ENCODE peak calls at places on chromosome 16, in seven cellular contexts. F, D, B, H, V, U and E are unnamed samples.

GRCh38 chr16:12559714-12560113 is 244.0 kb downstream of the CPPED1 start:
- DNase-seq in U (peak; percentile 77), V (no peak), B (no peak), D (no peak), H (peak; percentile 17), F (no peak), E (no peak)

GRCh38 chr16:762595-763268 is 2.2 kb downstream of the MSLN start:
- DNase-seq in F (no peak), H (no peak), V (no peak), U (no peak), D (no peak), B (no peak), E (no peak)

GRCh38 chr16:14509675-14510132 is 120.4 kb downstream of the PARN start:
- DNase-seq in V (no peak), F (no peak), B (peak; percentile 55), U (peak; percentile 57), D (no peak), H (no peak), E (no peak)

GRCh38 chr16:1940273-1941161 is 2.5 kb downstream of the MSRB1 start:
- DNase-seq in V (no peak), D (no peak), H (no peak), B (no peak), U (peak; percentile 78), F (no peak), E (no peak)

GRCh38 chr16:75247249-75247648 is 4.2 kb downstream of the BCAR1 start:
- DNase-seq in D (no peak), H (no peak), U (no peak), B (no peak), F (no peak), V (no peak), E (peak; percentile 44)

GRCh38 chr16:73909529-73910035 is 387.0 kb upstream of the PSMD7 start:
- DNase-seq in V (no peak), D (no peak), U (peak; percentile 71), H (no peak), F (no peak), B (no peak), E (no peak)

GRCh38 chr16:48383204-48383876 is 1.9 kb downstream of the SIAH1 start:
- DNase-seq in D (no peak), F (no peak), V (no peak), H (peak; percentile 48), U (no peak), B (no peak), E (no peak)

GRCh38 chr16:56237451-56237930 is 46.2 kb downstream of the GNAO1 start:
- DNase-seq in V (no peak), F (no peak), U (no peak), B (no peak), H (no peak), D (no peak), E (no peak)

GRCh38 chr16:610513-611381 is 20.0 kb upstream of the WFIKKN1 start:
- DNase-seq in U (peak; percentile 78), F (peak; percentile 86), V (no peak), D (no peak), B (peak; percentile 77), H (no peak), E (no peak)

GRCh38 chr16:67114793-67115192 is 5.1 kb downstream of the PHAF1 start:
- DNase-seq in H (peak; percentile 72), U (no peak), D (no peak), V (no peak), B (no peak), F (no peak), E (peak; percentile 50)

GRCh38 chr16:12061336-12062055 is 85.0 kb downstream of the SNX29 start:
- DNase-seq in U (peak; percentile 70), H (peak; percentile 36), V (no peak), B (no peak), D (no peak), F (no peak), E (peak; percentile 39)

GRCh38 chr16:84042879-84043485 is 387 bp upstream of the SLC38A8 start:
- DNase-seq in D (no peak), U (no peak), F (peak; percentile 61), B (peak; percentile 42), V (no peak), H (no peak), E (no peak)

GRCh38 chr16:89123831-89124100 is 30.1 kb downstream of the ACSF3 start:
- DNase-seq in D (no peak), F (no peak), V (no peak), B (no peak), U (no peak), H (no peak), E (no peak)

GRCh38 chr16:56874800-56875199 is 9.8 kb downstream of the SLC12A3 start:
- DNase-seq in V (no peak), B (peak; percentile 89), D (no peak), U (peak; percentile 99), H (peak; percentile 11), F (no peak), E (peak; percentile 5)

GRCh38 chr16:58511933-58512815 is 3.1 kb upstream of the SETD6 start:
- DNase-seq in V (peak; percentile 62), F (peak; percentile 91), B (peak; percentile 86), D (no peak), U (peak; percentile 85), H (peak; percentile 55), E (peak; percentile 69)

GRCh38 chr16:57949013-57949412 is 21.9 kb downstream of the CNGB1 start:
- DNase-seq in F (no peak), V (no peak), H (no peak), D (no peak), U (no peak), B (peak; percentile 48), E (no peak)

GRCh38 chr16:8694795-8695194 is 20.4 kb downstream of the ABAT start:
- DNase-seq in H (no peak), D (no peak), U (no peak), F (no peak), B (no peak), V (no peak), E (no peak)

GRCh38 chr16:48244863-48245195 is 729 bp downstream of the LONP2 start:
- DNase-seq in H (no peak), F (no peak), U (no peak), B (no peak), V (no peak), D (no peak), E (no peak)

GRCh38 chr16:72962347-72962746 is 85.6 kb downstream of the ZFHX3 start:
- DNase-seq in D (no peak), V (no peak), U (no peak), F (no peak), H (no peak), B (no peak), E (no peak)

GRCh38 chr16:73319747-73320146 is 271.8 kb upstream of the ZFHX3 start:
- DNase-seq in U (no peak), H (no peak), D (peak; percentile 23), F (no peak), B (peak; percentile 23), V (no peak), E (no peak)

GRCh38 chr16:20380782-20381181 is 23.8 kb downstream of the PDILT start:
- DNase-seq in U (no peak), D (no peak), V (no peak), F (no peak), H (no peak), B (no peak), E (no peak)

GRCh38 chr16:17836868-17837602 is 366.3 kb upstream of the XYLT1 start:
- DNase-seq in U (peak; percentile 77), B (peak; percentile 98), H (peak; percentile 98), F (peak; percentile 88), D (peak; percentile 54), V (peak; percentile 67), E (no peak)

GRCh38 chr16:25988882-25989281 is 297.1 kb downstream of the HS3ST4 start:
- DNase-seq in V (no peak), B (no peak), D (no peak), H (no peak), U (no peak), F (no peak), E (no peak)

GRCh38 chr16:48117217-48118105 is 38.3 kb downstream of the ABCC12 start:
- DNase-seq in H (no peak), V (peak; percentile 71), D (peak; percentile 84), U (peak; percentile 47), F (peak; percentile 89), B (peak; percentile 90), E (peak; percentile 58)

DNA sequence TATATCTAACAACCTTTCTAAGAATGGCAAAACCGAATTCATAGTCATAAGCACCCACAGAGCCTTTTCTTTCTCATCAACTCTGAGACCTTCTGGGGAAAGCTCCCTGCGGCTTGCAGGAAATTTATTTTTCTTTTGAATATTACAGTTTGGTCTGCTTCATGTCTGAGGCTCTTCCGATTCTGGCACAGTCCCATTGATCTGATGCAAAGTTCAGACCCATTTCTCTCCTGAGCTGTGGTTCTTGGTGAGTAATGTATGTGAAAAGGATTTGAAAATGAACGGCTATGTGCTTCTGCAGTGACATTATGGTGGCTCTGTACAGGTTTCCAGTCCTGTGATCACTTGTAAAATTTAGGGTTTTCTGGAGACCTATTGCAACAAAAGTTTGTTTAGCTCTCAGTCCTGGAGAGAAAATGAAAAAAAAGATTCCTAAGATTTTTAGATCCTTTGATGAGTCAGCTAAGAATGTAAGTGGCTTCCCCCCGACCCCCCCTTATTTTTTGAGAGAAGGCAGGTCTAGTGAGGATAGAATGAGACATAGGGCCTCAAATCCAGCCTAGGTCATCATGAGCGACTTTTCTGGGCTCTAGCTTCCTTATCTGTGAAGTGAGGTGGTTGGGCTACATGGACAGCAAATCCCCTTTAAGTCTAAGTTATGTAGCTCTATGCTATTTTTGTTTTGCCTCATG is 4.6 kb downstream of the GAN start:
- DNase-seq in U (peak; percentile 18), F (no peak), V (no peak), B (peak; percentile 65), D (no peak), H (peak; percentile 77), E (peak; percentile 60)
- H2AK5ac ChIP-seq in U (no peak overlapping the region), F (no peak overlapping the region), V (no peak overlapping the region), B (no peak overlapping the region), D (no peak overlapping the region), H (no peak overlapping the region), E (no peak overlapping the region)

GRCh38 chr16:85916141-85916890 is 17.4 kb downstream of the IRF8 start:
- DNase-seq in F (no peak), H (no peak), V (no peak), D (no peak), B (no peak), U (peak; percentile 99), E (no peak)
- H2AK5ac ChIP-seq in F (no peak overlapping the region), H (no peak overlapping the region), V (peak overlapping the region; percentile 46), D (no peak overlapping the region), B (no peak overlapping the region), U (no peak overlapping the region), E (no peak overlapping the region)

GRCh38 chr16:70676571-70677498 is 9.0 kb downstream of the MTSS2 start:
- DNase-seq in V (no peak), B (peak; percentile 47), F (no peak), D (no peak), U (no peak), H (no peak), E (no peak)
- H2AK5ac ChIP-seq in V (no peak overlapping the region), B (no peak overlapping the region), F (no peak overlapping the region), D (no peak overlapping the region), U (no peak overlapping the region), H (no peak overlapping the region), E (no peak overlapping the region)

GRCh38 chr16:85697441-85697840 is 8.7 kb upstream of the GINS2 start:
- DNase-seq in U (no peak), V (no peak), B (no peak), F (no peak), D (no peak), H (no peak), E (no peak)
- H2AK5ac ChIP-seq in U (no peak overlapping the region), V (no peak overlapping the region), B (no peak overlapping the region), F (no peak overlapping the region), D (no peak overlapping the region), H (no peak overlapping the region), E (no peak overlapping the region)

GRCh38 chr16:5234295-5235050 is 136.9 kb upstream of the EEF2KMT start:
- DNase-seq in B (no peak), U (no peak), F (no peak), V (no peak), D (no peak), H (no peak), E (no peak)
- H2AK5ac ChIP-seq in B (no peak overlapping the region), U (no peak overlapping the region), F (no peak overlapping the region), V (peak overlapping the region; percentile 24), D (no peak overlapping the region), H (no peak overlapping the region), E (no peak overlapping the region)

GRCh38 chr16:24442631-24443030 is 96.7 kb upstream of the RBBP6 start:
- DNase-seq in D (no peak), B (no peak), V (no peak), F (no peak), U (no peak), H (no peak), E (no peak)
- H2AK5ac ChIP-seq in D (no peak overlapping the region), B (no peak overlapping the region), V (no peak overlapping the region), F (no peak overlapping the region), U (no peak overlapping the region), H (no peak overlapping the region), E (no peak overlapping the region)